ENCODE peak calls at places on chromosome 14, in six cellular contexts. J is T-helper 2 cell, L is WTC11, Y is SW480, P is neural crest cell, M is endothelial cell of umbilical vein. V is an unnamed sample.

GRCh38 chr14:90305176-90305601 is 26.6 kb downstream of the NRDE2 start:
- DNase-seq in Y (no peak), J (no peak), P (no peak), L (no peak), M (no peak), V (no peak)

GRCh38 chr14:101251812-101252442 is 309.4 kb upstream of the DIO3 start:
- DNase-seq in M (no peak), J (peak), P (no peak), Y (no peak), L (no peak), V (no peak)

GRCh38 chr14:34449819-34450541 is 12.1 kb downstream of the SPTSSA start:
- DNase-seq in M (no peak), L (no peak), J (no peak), Y (no peak), P (no peak), V (no peak)

GRCh38 chr14:105211758-105212089 is 30.6 kb upstream of the NUDT14 start:
- DNase-seq in P (no peak), L (no peak), Y (no peak), M (no peak), J (no peak), V (no peak)

GRCh38 chr14:46048127-46048526 is 603.5 kb downstream of the RPL10L start:
- DNase-seq in M (peak), P (peak), L (peak), Y (peak), J (no peak), V (peak)

GRCh38 chr14:69741055-69741454 is 25.9 kb upstream of the SRSF5 start:
- DNase-seq in J (no peak), Y (no peak), M (no peak), L (no peak), P (no peak), V (peak)

GRCh38 chr14:77108753-77109152 is 10.7 kb downstream of the CIPC start:
- DNase-seq in Y (no peak), L (no peak), M (no peak), J (no peak), P (no peak), V (no peak)

GRCh38 chr14:71418591-71419245 is 511.5 kb downstream of the PCNX1 start:
- DNase-seq in J (no peak), Y (no peak), M (no peak), L (no peak), P (no peak), V (no peak)

GRCh38 chr14:79516009-79516408 is 695.3 kb downstream of the DIO2 start:
- DNase-seq in P (no peak), Y (no peak), M (no peak), J (no peak), L (no peak), V (no peak)

GRCh38 chr14:36506732-36507614 is 13.1 kb downstream of the NKX2-1 start:
- DNase-seq in J (no peak), P (no peak), M (no peak), L (no peak), Y (no peak), V (no peak)

GRCh38 chr14:98580131-98580678 is 691.8 kb downstream of the BCL11B start:
- DNase-seq in P (peak), L (no peak), Y (peak), J (peak), M (no peak), V (peak)

GRCh38 chr14:91058017-91058675 is 2.3 kb downstream of the RPS6KA5 start:
- DNase-seq in L (no peak), Y (peak), P (no peak), J (peak), M (peak), V (no peak)